ENCODE peak calls at places on chromosome 4, in four cellular contexts. I is heart left ventricle, L is Peyer's patch, E is endothelial cell of umbilical vein. V is an unnamed sample.

GRCh38 chr4:130632731-130633604 is 1537.0 kb downstream of the C4orf33 start:
- DNase-seq in I (no peak), L (no peak), E (no peak), V (no peak)

GRCh38 chr4:56871357-56871993 is 36.2 kb upstream of the REST start:
- DNase-seq in I (no peak), L (no peak), E (no peak), V (no peak)

GRCh38 chr4:113474017-113474416 is 287.5 kb downstream of the CAMK2D start:
- DNase-seq in I (no peak), L (no peak), E (no peak), V (no peak)

GRCh38 chr4:38008493-38009120 is 48.4 kb downstream of the PTTG2 start:
- DNase-seq in I (no peak), L (no peak), E (no peak), V (no peak)

GRCh38 chr4:41693629-41694028 is 54.9 kb downstream of the PHOX2B start:
- DNase-seq in I (no peak), L (no peak), E (peak), V (no peak)

GRCh38 chr4:140256335-140256734 is 102.4 kb upstream of the MAML3 start:
- DNase-seq in I (no peak), L (peak), E (peak), V (no peak)

GRCh38 chr4:28565434-28565833 is 1704.8 kb downstream of the STIM2 start:
- DNase-seq in I (no peak), L (no peak), E (no peak), V (no peak)

GRCh38 chr4:106585920-106586349 is 217.4 kb upstream of the GIMD1 start:
- DNase-seq in I (no peak), L (no peak), E (peak), V (no peak)

GRCh38 chr4:76690906-76691275 is 207.1 kb downstream of the SOWAHB start:
- DNase-seq in I (no peak), L (no peak), E (no peak), V (no peak)
- TF ChIP-seq POLR2A in I (no peak), L (no peak), E (no peak), V (no peak)

GRCh38 chr4:118910221-118910620 is 21.6 kb downstream of the SYNPO2 start:
- DNase-seq in I (no peak), L (no peak), E (no peak), V (no peak)

GRCh38 chr4:118909173-118909956 is 20.7 kb downstream of the SYNPO2 start:
- DNase-seq in I (no peak), L (no peak), E (no peak), V (no peak)

GRCh38 chr4:118904418-118904817 is 15.8 kb downstream of the SYNPO2 start:
- DNase-seq in I (no peak), L (no peak), E (no peak), V (no peak)

GRCh38 chr4:118904935-118905334 is 16.3 kb downstream of the SYNPO2 start:
- DNase-seq in I (no peak), L (no peak), E (peak), V (no peak)

GRCh38 chr4:118905546-118905945 is 16.9 kb downstream of the SYNPO2 start:
- DNase-seq in I (no peak), L (no peak), E (peak), V (peak)
- H3K4me3 ChIP-seq in I (no peak), L (no peak), E (no peak), V (peak)

GRCh38 chr4:54588404-54588803 is 69.4 kb upstream of the KIT start:
- DNase-seq in I (no peak), L (no peak), E (no peak), V (no peak)
- TF ChIP-seq POLR2A in I (no peak), L (no peak), E (no peak), V (no peak)

DNA sequence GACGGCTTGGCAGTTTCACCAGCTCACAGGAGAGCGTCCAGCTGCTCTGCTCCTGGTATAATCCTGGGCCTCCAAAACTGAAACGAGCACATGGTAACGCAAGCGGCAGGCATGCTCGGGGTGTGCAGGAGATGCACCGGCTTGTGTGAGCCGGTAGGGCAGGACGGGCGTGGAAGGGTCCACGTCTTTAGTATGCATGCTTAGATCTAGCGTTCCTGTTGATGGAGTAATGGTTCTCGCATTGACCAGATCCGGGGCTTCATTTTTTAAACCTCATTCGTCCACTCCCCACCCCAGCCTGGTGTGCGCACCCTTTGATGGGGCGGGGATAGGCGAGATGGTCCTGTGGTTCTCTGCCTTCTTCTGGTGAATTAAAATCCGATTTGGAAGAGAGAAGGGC is 39.7 kb downstream of the FAM149A start:
- DNase-seq in I (no peak), L (no peak), E (peak), V (no peak)
- H3K4me3 ChIP-seq in I (peak), L (peak), E (peak), V (peak)

GRCh38 chr4:24840826-24841587 is 45.6 kb downstream of the SOD3 start:
- DNase-seq in I (no peak), L (no peak), E (no peak), V (no peak)

GRCh38 chr4:24845132-24845531 is 49.8 kb downstream of the SOD3 start:
- DNase-seq in I (no peak), L (no peak), E (no peak), V (no peak)

GRCh38 chr4:24842356-24842755 is 47.0 kb downstream of the SOD3 start:
- DNase-seq in I (no peak), L (no peak), E (peak), V (no peak)

GRCh38 chr4:24840362-24840761 is 45.0 kb downstream of the SOD3 start:
- DNase-seq in I (no peak), L (no peak), E (no peak), V (no peak)

DNA sequence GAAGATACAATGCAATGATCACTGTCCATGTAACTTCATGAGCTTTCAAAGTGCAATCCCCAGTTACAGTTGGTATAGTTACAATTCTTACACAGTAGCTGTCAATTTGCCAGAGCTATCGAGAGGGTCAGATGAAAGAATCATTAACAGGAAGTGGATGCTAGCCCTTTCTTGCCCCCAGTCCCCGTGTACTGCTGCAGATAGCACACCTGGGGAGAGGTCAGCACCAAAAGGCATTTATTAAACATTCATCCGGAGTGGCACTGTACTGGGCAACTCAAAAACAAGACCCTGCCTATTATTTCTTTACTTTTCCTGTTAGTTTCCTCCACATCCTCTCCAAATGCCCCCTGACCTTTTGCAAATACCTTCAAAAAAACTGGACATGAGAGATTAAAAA is 47.7 kb downstream of the SOD3 start:
- DNase-seq in I (no peak), L (no peak), E (peak), V (no peak)
- TF ChIP-seq POLR2A in I (no peak), L (no peak), E (no peak), V (no peak)

GRCh38 chr4:154332681-154333421 is 158.7 kb downstream of the DCHS2 start:
- DNase-seq in I (peak), L (peak), E (no peak), V (no peak)
- H3K4me3 ChIP-seq in I (no peak), L (peak), E (no peak), V (peak)

DNA sequence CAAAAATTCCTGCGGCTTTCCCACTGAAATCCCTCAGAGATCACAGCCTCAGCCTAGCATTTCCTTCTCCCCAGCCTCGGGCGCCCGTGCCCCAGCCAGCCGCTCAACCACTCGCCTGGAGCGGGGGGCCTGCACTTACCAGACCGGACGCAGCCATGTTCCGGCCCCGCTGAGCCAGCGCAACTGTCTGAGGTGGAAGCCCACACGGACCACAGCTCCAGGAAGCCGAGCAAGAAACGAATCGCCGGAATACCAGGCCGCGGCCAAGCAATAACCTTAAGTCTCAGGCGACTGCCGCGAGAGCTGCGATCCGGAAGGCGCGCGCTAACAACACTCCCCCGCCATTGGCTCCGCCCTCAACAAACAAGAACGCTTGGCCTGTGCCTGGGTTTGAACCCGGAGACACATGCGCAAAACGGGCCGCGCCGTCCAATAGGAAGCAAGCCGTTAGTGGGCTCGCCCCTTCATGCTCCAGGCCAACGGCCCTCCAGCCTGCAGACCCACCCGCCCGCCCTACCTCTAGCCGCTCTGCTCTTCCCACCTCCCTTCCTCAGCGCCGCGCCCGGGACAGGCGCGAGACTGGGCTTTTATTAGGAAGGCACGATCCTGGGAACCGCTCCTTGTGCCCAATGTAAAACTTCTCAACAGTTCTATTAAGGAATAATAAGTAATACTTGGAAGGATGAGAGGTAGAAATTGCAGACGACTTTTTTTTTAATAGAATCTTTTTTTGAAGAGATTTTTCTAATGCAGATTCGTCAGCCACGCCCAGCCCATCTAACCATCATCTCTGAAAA is at the start of gene CENPC:
- DNase-seq in I (peak), L (peak), E (peak), V (peak)
- TF ChIP-seq POLR2A in I (peak), L (peak), E (peak), V (peak)

DNA sequence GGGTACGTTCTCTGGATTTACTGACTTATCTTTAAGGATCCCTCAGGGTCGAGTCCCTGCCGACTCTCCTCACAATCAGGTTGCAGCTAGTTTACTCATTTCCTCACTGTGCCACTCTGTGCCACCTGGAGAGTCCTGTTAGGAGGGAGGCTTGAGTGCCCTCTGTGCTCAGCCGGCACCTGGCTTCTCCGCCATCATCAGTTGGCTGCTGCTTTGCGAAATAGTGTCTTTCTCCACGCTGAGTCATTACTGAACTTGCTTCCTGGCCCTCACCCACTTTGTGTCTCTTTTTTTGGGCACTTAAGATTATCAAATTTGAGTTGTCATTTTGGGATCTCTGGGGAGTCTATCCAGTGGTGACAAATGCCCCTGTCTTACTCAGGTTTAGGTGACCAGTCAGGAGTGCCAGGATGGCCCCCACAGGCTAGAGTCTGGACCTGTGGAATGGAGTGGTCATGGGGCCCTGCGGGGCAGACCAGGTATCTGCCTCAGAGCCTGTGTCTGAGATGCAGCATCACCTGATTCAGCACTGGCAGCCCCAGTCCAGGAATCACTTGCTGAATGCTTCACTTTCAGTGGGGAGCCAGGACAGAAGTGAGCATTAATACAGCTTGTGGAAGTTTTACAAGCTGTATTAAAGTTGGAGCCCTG is 37.7 kb downstream of the JADE1 start:
- DNase-seq in I (no peak), L (no peak), E (no peak), V (no peak)
- H3K4me3 ChIP-seq in I (no peak), L (no peak), E (no peak), V (no peak)

GRCh38 chr4:3074078-3074845 is at the start of the genes HTT and HTT-AS:
- DNase-seq in I (peak), L (peak), E (peak), V (peak)
- TF ChIP-seq POLR2A in I (peak), L (peak), E (peak), V (peak)

V was measured in gastrocnemius medialis.